ENCODE peak calls at places on chromosomes 3 and 15, in eight cellular contexts. R, B, F, P, T, H, Y and A are unnamed samples.

GRCh38 chr3:6644070-6644929 is 216.6 kb upstream of the GRM7 start:
- DNase-seq in R (no peak), Y (no peak), P (no peak), T (no peak), F (no peak), H (no peak), B (no peak), A (no peak)

GRCh38 chr3:124565013-124565412 is 165.2 kb upstream of the UMPS start:
- DNase-seq in T (peak; percentile 77), H (peak; percentile 79), B (no peak), F (peak; percentile 70), R (peak; percentile 68), Y (peak; percentile 75), P (peak; percentile 70), A (no peak)

GRCh38 chr3:149567307-149567861 is 90.4 kb downstream of the WWTR1 start:
- DNase-seq in R (no peak), P (no peak), B (no peak), H (no peak), Y (no peak), F (no peak), T (no peak), A (no peak)

GRCh38 chr3:184737641-184738518 is 26.0 kb upstream of the MAGEF1 start:
- DNase-seq in P (peak; percentile 72), F (no peak), H (peak; percentile 12), R (peak; percentile 49), T (no peak), Y (peak; percentile 3), B (no peak), A (peak; percentile 24)

GRCh38 chr15:76060098-76060989 is 559 bp downstream of the TMEM266 start:
- DNase-seq in B (no peak), Y (no peak), P (no peak), T (peak; percentile 13), F (no peak), R (no peak), H (no peak), A (no peak)

GRCh38 chr15:100468265-100468664 is 60.5 kb downstream of the CERS3 start:
- DNase-seq in P (no peak), T (peak; percentile 4), R (no peak), B (no peak), Y (no peak), H (peak; percentile 22), F (peak; percentile 26), A (no peak)

GRCh38 chr3:53198996-53199395 is 38.0 kb downstream of the PRKCD start:
- DNase-seq in P (no peak), F (no peak), H (no peak), T (no peak), Y (no peak), B (peak; percentile 60), R (no peak), A (no peak)

GRCh38 chr15:80991446-80991845 is 1.8 kb upstream of the MESD start:
- DNase-seq in P (peak; percentile 73), F (no peak), B (no peak), Y (peak; percentile 69), T (no peak), R (peak; percentile 86), H (peak; percentile 51), A (no peak)

GRCh38 chr3:150495563-150496168 is 50.6 kb downstream of the SERP1 start:
- DNase-seq in H (no peak), F (no peak), Y (no peak), T (peak; percentile 48), B (no peak), P (peak; percentile 60), R (no peak), A (no peak)

GRCh38 chr3:9059489-9060400 is 96.5 kb upstream of the RAD18 start:
- DNase-seq in R (no peak), Y (no peak), F (no peak), H (no peak), T (no peak), P (no peak), B (no peak), A (no peak)

GRCh38 chr3:158165730-158166129 is 55.8 kb downstream of the RSRC1 start:
- DNase-seq in B (no peak), R (no peak), F (no peak), H (no peak), Y (no peak), T (no peak), P (no peak), A (no peak)

GRCh38 chr3:174397848-174398247 is 461.3 kb upstream of the NAALADL2 start:
- DNase-seq in B (no peak), F (no peak), T (peak; percentile 10), R (no peak), Y (no peak), H (no peak), P (peak; percentile 50), A (no peak)

GRCh38 chr15:63973212-63974009 is 72.9 kb downstream of the DAPK2 start:
- DNase-seq in Y (no peak), H (no peak), P (peak; percentile 67), T (peak; percentile 33), F (no peak), B (no peak), R (no peak), A (peak; percentile 18)

GRCh38 chr3:105653868-105654267 is 214.9 kb downstream of the CBLB start:
- DNase-seq in R (no peak), Y (no peak), F (no peak), B (no peak), H (no peak), P (no peak), T (no peak), A (no peak)

GRCh38 chr3:105661461-105661860 is 207.4 kb downstream of the CBLB start:
- DNase-seq in Y (no peak), R (no peak), P (no peak), B (no peak), H (no peak), F (no peak), T (no peak), A (no peak)

GRCh38 chr3:105662326-105662725 is 206.5 kb downstream of the CBLB start:
- DNase-seq in P (no peak), H (no peak), Y (no peak), F (no peak), R (no peak), B (no peak), T (no peak), A (no peak)

GRCh38 chr3:105653161-105653560 is 215.7 kb downstream of the CBLB start:
- DNase-seq in H (no peak), R (no peak), Y (no peak), T (no peak), F (no peak), B (no peak), P (no peak), A (no peak)

GRCh38 chr3:105656607-105657504 is 212.0 kb downstream of the CBLB start:
- DNase-seq in Y (no peak), P (no peak), H (no peak), F (no peak), R (no peak), T (no peak), B (no peak), A (no peak)
- H3K27ac ChIP-seq in Y (no peak overlapping the region), P (no peak overlapping the region), H (no peak overlapping the region), F (no peak overlapping the region), R (no peak overlapping the region), T (no peak overlapping the region), B (no peak overlapping the region), A (no peak overlapping the region)

GRCh38 chr3:38458796-38459498 is 5.3 kb downstream of the ACVR2B start:
- DNase-seq in Y (peak; percentile 51), P (peak; percentile 22), R (no peak), F (peak; percentile 77), H (no peak), B (peak; percentile 87), T (no peak), A (no peak)
- TF ChIP-seq POLR2A in Y (no peak), P (no peak), R (no peak), F (no peak), H (no peak), B (no peak), T (no peak), A (no peak)

DNA sequence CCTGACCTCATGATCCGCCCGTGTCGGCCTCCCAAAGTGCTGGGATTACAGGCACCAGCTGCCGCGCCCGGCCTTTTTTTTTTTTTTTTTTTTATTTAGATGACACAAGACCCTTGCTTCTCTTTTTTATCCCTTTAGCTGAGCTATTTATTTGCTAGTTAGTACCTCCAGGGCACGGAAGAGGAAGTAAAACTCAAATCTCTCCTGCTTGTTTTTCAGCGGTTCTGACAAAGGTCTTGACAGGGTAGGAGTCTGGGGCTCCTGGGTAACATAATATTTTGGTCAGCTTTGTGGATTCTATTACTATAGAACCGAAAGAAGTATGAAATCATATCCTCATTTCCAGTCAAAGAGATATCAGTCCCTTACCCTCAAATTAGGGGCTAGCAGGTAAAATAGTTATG is 44.0 kb upstream of the ETV5 start:
- DNase-seq in T (no peak), H (no peak), F (no peak), P (no peak), B (no peak), R (no peak), Y (no peak), A (no peak)
- H3K27ac ChIP-seq in T (no peak overlapping the region), H (no peak overlapping the region), F (no peak overlapping the region), P (no peak overlapping the region), B (no peak overlapping the region), R (no peak overlapping the region), Y (no peak overlapping the region), A (peak overlapping the region; percentile 59)

GRCh38 chr3:13275376-13276005 is 144.6 kb downstream of the NUP210 start:
- DNase-seq in B (no peak), P (no peak), T (no peak), Y (no peak), H (no peak), F (no peak), R (no peak), A (peak; percentile 61)
- TF ChIP-seq POLR2A in B (no peak), P (no peak), T (no peak), Y (no peak), H (no peak), F (no peak), R (no peak), A (no peak)

GRCh38 chr3:13137808-13138565 is 64.8 kb upstream of the IQSEC1 start:
- DNase-seq in Y (no peak), F (no peak), T (no peak), R (peak; percentile 61), P (no peak), B (no peak), H (peak; percentile 8), A (peak; percentile 54)

GRCh38 chr3:13140596-13140995 is 67.4 kb upstream of the IQSEC1 start:
- DNase-seq in Y (no peak), H (no peak), T (no peak), B (no peak), R (peak; percentile 44), F (no peak), P (no peak), A (peak; percentile 49)

GRCh38 chr3:13138566-13139145 is 65.4 kb upstream of the IQSEC1 start:
- DNase-seq in B (no peak), Y (no peak), F (no peak), R (peak; percentile 18), P (no peak), T (no peak), H (peak; percentile 5), A (no peak)

GRCh38 chr3:13141183-13141582 is 68.0 kb upstream of the IQSEC1 start:
- DNase-seq in T (no peak), P (no peak), F (no peak), H (no peak), B (no peak), Y (no peak), R (peak; percentile 11), A (peak; percentile 51)

GRCh38 chr3:13139471-13140065 is 66.3 kb upstream of the IQSEC1 start:
- DNase-seq in T (no peak), R (peak; percentile 15), H (no peak), Y (no peak), P (no peak), F (no peak), B (no peak), A (peak; percentile 10)
- H3K27ac ChIP-seq in T (no peak overlapping the region), R (no peak overlapping the region), H (no peak overlapping the region), Y (no peak overlapping the region), P (no peak overlapping the region), F (no peak overlapping the region), B (no peak overlapping the region), A (no peak overlapping the region)